ENCODE peak calls at places on chromosomes 3 and 15, in eight cellular contexts. O, B, H, L, I, U, A and Z are unnamed samples.

GRCh38 chr3:111151438-111151837 is 79.8 kb downstream of the NECTIN3 start:
- DNase-seq in O (no peak), B (no peak), H (no peak), L (no peak), I (no peak), U (peak; percentile 81), A (peak; percentile 68), Z (no peak)

GRCh38 chr3:77188210-77188609 is 148.3 kb downstream of the ROBO2 start:
- DNase-seq in O (no peak), B (no peak), H (no peak), L (no peak), I (no peak), U (no peak), A (no peak), Z (no peak)

GRCh38 chr15:34436126-34436955 is 1.3 kb downstream of the GOLGA8A start:
- DNase-seq in O (peak; percentile 48), B (no peak), H (no peak), L (no peak), I (peak; percentile 68), U (peak; percentile 13), A (no peak), Z (peak; percentile 20)

GRCh38 chr15:26066896-26067295 is 203.8 kb upstream of the ATP10A start:
- DNase-seq in O (no peak), B (no peak), H (no peak), L (no peak), I (no peak), U (no peak), A (no peak), Z (no peak)

GRCh38 chr15:77063249-77063648 is 7.7 kb downstream of the TSPAN3 start:
- DNase-seq in O (no peak), B (no peak), H (no peak), L (no peak), I (no peak), U (no peak), A (no peak), Z (no peak)

GRCh38 chr3:154060606-154061380 is 60.4 kb upstream of the ARHGEF26 start:
- DNase-seq in O (no peak), B (no peak), H (no peak), L (no peak), I (no peak), U (no peak), A (no peak), Z (no peak)

GRCh38 chr3:31925271-31925630 is 55.8 kb downstream of the OSBPL10 start:
- DNase-seq in O (no peak), B (peak; percentile 60), H (no peak), L (no peak), I (no peak), U (no peak), A (no peak), Z (no peak)

GRCh38 chr15:74920472-74920871 is 13.8 kb upstream of the FAM219B start:
- DNase-seq in O (no peak), B (no peak), H (no peak), L (no peak), I (no peak), U (no peak), A (no peak), Z (no peak)

GRCh38 chr3:64083588-64083974 is 60.3 kb upstream of the PSMD6 start:
- DNase-seq in O (no peak), B (no peak), H (no peak), L (no peak), I (no peak), U (no peak), A (no peak), Z (no peak)

GRCh38 chr15:29045717-29046116 is 159.9 kb downstream of the APBA2 start:
- DNase-seq in O (no peak), B (no peak), H (no peak), L (no peak), I (no peak), U (peak; percentile 63), A (no peak), Z (no peak)